ENCODE peak calls at places on chromosomes 13 and 19, in six cellular contexts. T is GM12878, U is HepG2, N is SK-N-SH, Q is H1, H is K562. Y is an unnamed sample. For H3K27me3, the result is how much of the 10 kb centered on the place peaks cover.

GRCh38 chr19:51361228-51361627 is 5.0 kb downstream of the ETFB start:
- DNase-seq in T (no peak), U (no peak), N (no peak), Q (no peak), H (no peak), Y (no peak)

GRCh38 chr13:60148918-60149317 is 14.8 kb downstream of the DIAPH3 start:
- DNase-seq in T (no peak), U (no peak), N (no peak), Q (no peak), H (no peak), Y (no peak)

GRCh38 chr13:44710576-44710975 is 134.4 kb upstream of the TSC22D1 start:
- DNase-seq in T (peak), U (no peak), N (no peak), Q (no peak), H (no peak), Y (no peak)

GRCh38 chr19:18417250-18418033 is 1.8 kb upstream of the SSBP4 start:
- DNase-seq in T (no peak), U (peak), N (peak), Q (peak), H (peak), Y (peak)

GRCh38 chr19:14519860-14520407 is 1.7 kb upstream of the DNAJB1 start:
- DNase-seq in T (no peak), U (peak), N (no peak), Q (no peak), H (no peak), Y (no peak)

GRCh38 chr13:21006141-21007005 is 55.0 kb downstream of the LATS2 start:
- DNase-seq in T (no peak), U (no peak), N (no peak), Q (no peak), H (no peak), Y (no peak)

GRCh38 chr13:50993908-50994307 is 84.3 kb downstream of the RNASEH2B start:
- DNase-seq in T (no peak), U (no peak), N (no peak), Q (no peak), H (no peak), Y (no peak)

GRCh38 chr19:38559428-38560401 is 58.0 kb downstream of the MAP4K1 start:
- DNase-seq in T (peak), U (no peak), N (no peak), Q (no peak), H (no peak), Y (no peak)

GRCh38 chr19:44738161-44738535 is 10.4 kb upstream of the BCL3 start:
- DNase-seq in T (no peak), U (no peak), N (no peak), Q (no peak), H (no peak), Y (no peak)

GRCh38 chr13:48334534-48335127 is 31.1 kb downstream of the RB1 start:
- DNase-seq in T (peak), U (peak), N (peak), Q (no peak), H (peak), Y (no peak)

GRCh38 chr19:2798158-2798685 is 12.9 kb downstream of the THOP1 start:
- DNase-seq in T (no peak), U (no peak), N (no peak), Q (no peak), H (no peak), Y (no peak)

GRCh38 chr13:49652691-49653305 is 24.5 kb downstream of the ARL11 start:
- DNase-seq in T (no peak), U (peak), N (peak), Q (peak), H (peak), Y (peak)

GRCh38 chr19:27762933-27763332 is 1450.0 kb downstream of the UQCRFS1 start:
- DNase-seq in T (no peak), U (no peak), N (no peak), Q (no peak), H (no peak), Y (no peak)

GRCh38 chr19:11091343-11092153 is 2.3 kb downstream of the LDLR start:
- DNase-seq in T (no peak), U (peak), N (no peak), Q (no peak), H (no peak), Y (peak)

GRCh38 chr13:36986462-36987240 is 12.5 kb downstream of the ALG5 start:
- DNase-seq in T (no peak), U (no peak), N (no peak), Q (no peak), H (no peak), Y (no peak)

GRCh38 chr19:2814426-2814825 is 5.2 kb upstream of the ZNF554 start:
- DNase-seq in T (no peak), U (no peak), N (peak), Q (peak), H (no peak), Y (no peak)

GRCh38 chr13:44191504-44192171 is 182.0 kb upstream of the SERP2 start:
- DNase-seq in T (no peak), U (peak), N (peak), Q (no peak), H (peak), Y (peak)

GRCh38 chr13:31951215-31951678 is 80.3 kb upstream of the FRY start:
- DNase-seq in T (peak), U (no peak), N (no peak), Q (no peak), H (no peak), Y (peak)

GRCh38 chr19:42113641-42114348 is 18.5 kb downstream of the POU2F2 start:
- DNase-seq in T (peak), U (peak), N (no peak), Q (no peak), H (no peak), Y (no peak)

GRCh38 chr13:30053904-30054303 is 203.5 kb upstream of the UBL3 start:
- DNase-seq in T (no peak), U (no peak), N (no peak), Q (no peak), H (no peak), Y (no peak)

GRCh38 chr19:2426661-2427322 is 594 bp downstream of the TIMM13 start:
- DNase-seq in T (no peak), U (peak), N (peak), Q (peak), H (peak), Y (peak)

GRCh38 chr19:36573948-36574726 is 1.0 kb upstream of the ZNF529 start:
- DNase-seq in T (no peak), U (peak), N (no peak), Q (no peak), H (no peak), Y (no peak)

GRCh38 chr13:106507560-106508274 is 27.7 kb downstream of the EFNB2 start:
- DNase-seq in T (no peak), U (peak), N (no peak), Q (no peak), H (peak), Y (peak)

GRCh38 chr19:36488118-36488815 is 1.1 kb downstream of the ZNF566 start:
- DNase-seq in T (no peak), U (no peak), N (no peak), Q (no peak), H (no peak), Y (no peak)

GRCh38 chr13:29977721-29978120 is 127.3 kb upstream of the UBL3 start:
- DNase-seq in T (no peak), U (no peak), N (no peak), Q (no peak), H (no peak), Y (no peak)

GRCh38 chr19:1156305-1156801 is 17.7 kb downstream of the SBNO2 start:
- DNase-seq in T (no peak), U (no peak), N (no peak), Q (no peak), H (no peak), Y (no peak)

GRCh38 chr13:39365879-39366278 is 237.1 kb downstream of the LHFPL6 start:
- DNase-seq in T (no peak), U (no peak), N (no peak), Q (no peak), H (no peak), Y (no peak)

GRCh38 chr19:46115396-46116109 is 8.9 kb downstream of the IGFL3 start:
- DNase-seq in T (peak), U (no peak), N (peak), Q (no peak), H (no peak), Y (no peak)

GRCh38 chr19:52778811-52779210 is 7.8 kb downstream of the ZNF600 start:
- DNase-seq in T (peak), U (no peak), N (no peak), Q (no peak), H (no peak), Y (no peak)

GRCh38 chr13:62837895-62838294 is 1422.2 kb upstream of the PCDH20 start:
- DNase-seq in T (no peak), U (no peak), N (no peak), Q (no peak), H (no peak), Y (no peak)

GRCh38 chr19:1113278-1113985 is 9.6 kb downstream of the GPX4 start:
- DNase-seq in T (peak), U (peak), N (peak), Q (peak), H (peak), Y (no peak)

GRCh38 chr19:3633559-3633988 is 7.0 kb upstream of the CACTIN start:
- DNase-seq in T (no peak), U (no peak), N (no peak), Q (no peak), H (no peak), Y (no peak)

GRCh38 chr13:21225082-21225481 is 48.6 kb downstream of the MRPL57 start:
- DNase-seq in T (no peak), U (peak), N (no peak), Q (no peak), H (no peak), Y (no peak)

GRCh38 chr19:2280633-2281264 is 1.2 kb downstream of the PEAK3 start:
- DNase-seq in T (no peak), U (no peak), N (no peak), Q (no peak), H (no peak), Y (no peak)

GRCh38 chr13:34076943-34077703 is 259.2 kb downstream of the RFC3 start:
- DNase-seq in T (no peak), U (peak), N (peak), Q (no peak), H (no peak), Y (no peak)

GRCh38 chr19:1864480-1865171 is 1.2 kb upstream of the KLF16 start:
- DNase-seq in T (no peak), U (peak), N (peak), Q (peak), H (peak), Y (peak)

GRCh38 chr13:79485014-79485441 is 4.1 kb downstream of the NDFIP2 start:
- DNase-seq in T (no peak), U (peak), N (no peak), Q (no peak), H (no peak), Y (peak)

GRCh38 chr13:112910016-112910415 is 59.0 kb upstream of the MCF2L start:
- DNase-seq in T (no peak), U (no peak), N (no peak), Q (no peak), H (no peak), Y (no peak)

GRCh38 chr13:112911285-112911701 is 57.7 kb upstream of the MCF2L start:
- DNase-seq in T (no peak), U (no peak), N (no peak), Q (no peak), H (no peak), Y (no peak)

GRCh38 chr13:112911883-112912282 is 57.1 kb upstream of the MCF2L start:
- DNase-seq in T (no peak), U (no peak), N (no peak), Q (no peak), H (no peak), Y (no peak)

GRCh38 chr13:112910616-112911280 is 58.3 kb upstream of the MCF2L start:
- DNase-seq in T (no peak), U (no peak), N (no peak), Q (no peak), H (no peak), Y (no peak)

GRCh38 chr13:112912726-112913440 is 56.1 kb upstream of the MCF2L start:
- DNase-seq in T (no peak), U (no peak), N (no peak), Q (no peak), H (no peak), Y (no peak)
- H3K27me3 ChIP-seq in T (under half), U (under half), N (under half), Q (under half), H (under half), Y (under half)

GRCh38 chr13:111021270-111021669 is 93.8 kb upstream of the ARHGEF7 start:
- DNase-seq in T (no peak), U (no peak), N (no peak), Q (no peak), H (no peak), Y (no peak)

GRCh38 chr13:111020546-111020945 is 94.6 kb upstream of the ARHGEF7 start:
- DNase-seq in T (no peak), U (no peak), N (no peak), Q (no peak), H (no peak), Y (no peak)

GRCh38 chr13:111022241-111022640 is 92.9 kb upstream of the ARHGEF7 start:
- DNase-seq in T (no peak), U (no peak), N (no peak), Q (no peak), H (no peak), Y (no peak)

GRCh38 chr13:111025310-111025709 is 89.8 kb upstream of the ARHGEF7 start:
- DNase-seq in T (no peak), U (no peak), N (no peak), Q (no peak), H (no peak), Y (no peak)

GRCh38 chr13:111022886-111023285 is 92.2 kb upstream of the ARHGEF7 start:
- DNase-seq in T (no peak), U (no peak), N (no peak), Q (no peak), H (no peak), Y (no peak)
- TF ChIP-seq GABPA in T (no peak), U (no peak), N (no peak), Q (no peak), H (no peak), Y (no peak)

DNA sequence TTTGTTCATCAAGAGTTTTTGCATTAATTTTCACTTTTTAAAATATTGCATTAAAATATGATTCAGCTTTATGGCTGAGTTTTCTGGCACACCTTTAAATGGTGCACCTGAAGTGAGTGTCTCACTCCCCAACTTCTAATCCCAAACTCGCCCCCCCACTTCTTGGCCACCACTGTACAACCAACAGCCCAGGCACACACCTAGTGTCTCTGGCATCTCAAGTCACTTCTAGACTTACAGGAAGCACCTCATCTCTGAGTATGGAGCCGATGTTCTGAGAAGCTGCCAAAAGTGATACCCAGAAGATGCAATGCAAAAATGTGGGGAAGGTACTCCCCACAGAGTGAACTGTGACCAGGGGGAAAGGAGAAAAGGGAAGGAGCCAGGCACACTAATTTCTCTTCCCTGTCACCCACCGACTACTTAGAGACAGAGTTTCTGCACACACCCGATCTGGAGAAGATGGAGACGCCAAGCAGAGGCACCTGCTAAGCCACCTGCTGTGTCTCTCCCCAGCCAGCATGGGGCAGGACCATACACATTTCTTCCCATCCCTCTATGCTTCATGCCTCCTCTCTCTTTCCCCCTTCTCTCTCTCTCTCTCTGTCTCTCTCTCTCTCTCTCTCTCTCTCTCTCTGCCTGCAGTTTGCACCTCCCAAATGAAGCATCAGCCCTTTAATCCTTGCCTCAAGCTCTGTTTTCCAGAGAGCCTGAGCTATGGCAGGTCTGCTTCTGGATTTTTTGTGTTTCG is 155.3 kb upstream of the ZNF507 start:
- DNase-seq in T (no peak), U (no peak), N (no peak), Q (peak), H (no peak), Y (no peak)
- H3K27me3 ChIP-seq in T (under half), U (under half), N (under half), Q (under half), H (under half), Y (under half)

DNA sequence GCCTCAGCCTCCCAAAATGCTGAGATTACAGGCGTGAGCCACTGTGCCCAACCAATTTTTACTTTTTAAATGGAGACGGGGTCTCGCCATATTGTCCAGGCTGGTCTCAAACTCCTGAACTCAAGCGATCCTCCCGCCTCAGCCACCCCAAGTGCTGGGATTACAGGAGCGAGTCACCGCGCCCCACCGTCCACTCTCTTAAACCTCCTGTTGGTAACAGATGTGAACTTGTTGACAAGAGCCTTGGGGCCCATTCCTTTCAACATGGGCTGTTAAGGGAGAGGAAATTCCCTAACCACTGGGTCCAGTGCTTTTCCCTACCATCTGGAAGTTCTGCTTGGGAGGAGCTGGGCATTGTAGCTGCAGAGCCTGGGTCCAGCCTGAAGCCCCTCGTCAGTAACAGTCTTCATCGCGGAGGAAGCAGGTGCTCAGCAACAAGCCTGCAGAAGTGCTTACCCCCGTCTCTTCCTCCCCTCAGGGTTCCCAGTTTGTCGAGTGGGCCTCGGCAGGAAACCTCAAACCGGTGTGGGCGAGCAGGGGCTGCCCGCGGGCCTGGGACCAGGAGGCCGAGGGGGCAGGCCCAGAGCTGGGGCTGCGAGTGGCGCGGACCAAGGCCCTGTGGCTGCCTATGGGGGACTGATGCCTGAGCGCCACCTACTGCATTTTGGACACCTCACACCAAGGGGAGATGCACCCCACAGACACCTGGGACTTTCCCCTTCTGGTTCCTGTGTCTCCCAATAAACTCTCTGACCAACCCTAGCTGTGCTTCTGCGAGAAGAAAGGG is 4.0 kb upstream of the FLT3LG start:
- DNase-seq in T (peak), U (no peak), N (no peak), Q (no peak), H (peak), Y (no peak)
- TF ChIP-seq GABPA in T (no peak), U (no peak), N (no peak), Q (no peak), H (no peak), Y (no peak)

GRCh38 chr19:29741226-29741625 is 26.2 kb upstream of the C19orf12 start:
- DNase-seq in T (no peak), U (no peak), N (no peak), Q (no peak), H (no peak), Y (no peak)
- H3K27me3 ChIP-seq in T (under half), U (under half), N (under half), Q (under half), H (under half), Y (under half)

GRCh38 chr19:31715249-31715944 is 366.2 kb upstream of the TSHZ3 start:
- DNase-seq in T (no peak), U (no peak), N (no peak), Q (no peak), H (no peak), Y (no peak)
- TF ChIP-seq GABPA in T (no peak), U (no peak), N (no peak), Q (no peak), H (no peak), Y (no peak)

GRCh38 chr19:54379187-54379678 is 14.5 kb upstream of the LAIR1 start:
- DNase-seq in T (no peak), U (no peak), N (no peak), Q (no peak), H (no peak), Y (no peak)
- H3K27me3 ChIP-seq in T (under half), U (under half), N (under half), Q (under half), H (under half), Y (under half)

Y was measured in HL-60.